ENCODE peak calls at places on chromosomes 13 and 19, in five cellular contexts. Z, V, B, G and A are unnamed samples.

GRCh38 chr13:59588717-59589067 is 575.0 kb downstream of the DIAPH3 start:
- DNase-seq in Z (no peak), V (no peak), G (no peak), B (no peak), A (no peak)

GRCh38 chr13:48126944-48127814 is 32.3 kb upstream of the MED4 start:
- DNase-seq in G (peak; percentile 85), V (peak; percentile 33), Z (peak; percentile 63), B (peak; percentile 40), A (peak; percentile 76)

GRCh38 chr19:28582344-28582743 is 630.6 kb downstream of the UQCRFS1 start:
- DNase-seq in G (no peak), Z (no peak), B (no peak), V (no peak), A (no peak)

GRCh38 chr13:60931858-60932546 is 483.6 kb downstream of the PCDH20 start:
- DNase-seq in V (no peak), B (no peak), Z (no peak), G (no peak), A (no peak)

GRCh38 chr19:29745253-29745652 is 30.2 kb upstream of the C19orf12 start:
- DNase-seq in G (no peak), Z (no peak), V (no peak), B (no peak), A (no peak)

GRCh38 chr19:2478324-2478755 is 2.4 kb downstream of the GADD45B start:
- DNase-seq in V (peak; percentile 81), G (peak; percentile 86), Z (peak; percentile 66), B (peak; percentile 34), A (peak; percentile 78)

GRCh38 chr13:57877596-57877995 is 246.1 kb downstream of the PCDH17 start:
- DNase-seq in B (no peak), V (no peak), Z (no peak), G (no peak), A (no peak)

GRCh38 chr13:37490176-37490575 is 108.4 kb downstream of the POSTN start:
- DNase-seq in Z (no peak), G (no peak), V (no peak), B (no peak), A (no peak)

GRCh38 chr19:38921420-38922274 is 8.9 kb downstream of the SARS2 start:
- DNase-seq in Z (no peak), B (no peak), G (no peak), V (no peak), A (no peak)

GRCh38 chr19:48539503-48540096 is 12.4 kb upstream of the SULT2B1 start:
- DNase-seq in Z (no peak), G (no peak), B (no peak), V (peak; percentile 58), A (peak; percentile 68)

GRCh38 chr19:54158812-54159351 is 639 bp downstream of the LENG1 start:
- DNase-seq in Z (no peak), B (no peak), V (no peak), G (no peak), A (no peak)

GRCh38 chr13:102651892-102652291 is 43.0 kb downstream of the METTL21C start:
- DNase-seq in V (no peak), G (no peak), Z (peak; percentile 65), B (no peak), A (peak; percentile 22)

GRCh38 chr13:67147257-67148218 is 82.6 kb downstream of the PCDH9 start:
- DNase-seq in Z (no peak), V (no peak), G (no peak), B (no peak), A (no peak)

GRCh38 chr19:14401468-14401867 is 17.7 kb downstream of the DDX39A start:
- DNase-seq in G (no peak), B (no peak), Z (no peak), V (no peak), A (no peak)

GRCh38 chr19:38506723-38507550 is 73.4 kb downstream of the RYR1 start:
- DNase-seq in G (peak; percentile 95), Z (peak; percentile 71), V (peak; percentile 92), B (peak; percentile 53), A (peak; percentile 44)

GRCh38 chr13:101919541-101920306 is 467.2 kb downstream of the ITGBL1 start:
- DNase-seq in B (no peak), Z (no peak), G (no peak), V (no peak), A (peak; percentile 62)

GRCh38 chr13:109159650-109160309 is 530.4 kb downstream of the MYO16 start:
- DNase-seq in V (no peak), B (no peak), G (no peak), Z (no peak), A (no peak)

GRCh38 chr13:79779761-79780160 is 298.8 kb downstream of the NDFIP2 start:
- DNase-seq in Z (peak; percentile 41), V (peak; percentile 43), G (peak; percentile 64), B (no peak), A (peak; percentile 41)

GRCh38 chr19:44948237-44948636 is 2.4 kb downstream of the APOC2 start:
- DNase-seq in B (no peak), G (no peak), Z (no peak), V (no peak), A (peak; percentile 22)

GRCh38 chr13:76533251-76533650 is 353.0 kb downstream of the KCTD12 start:
- DNase-seq in G (no peak), Z (no peak), V (no peak), B (no peak), A (no peak)